ENCODE peak calls at places on chromosome 21, in seven cellular contexts. U, A, V, E, S, P and C are unnamed samples.

GRCh38 chr21:34974162-34974981 is 74.7 kb downstream of the RUNX1 start:
- DNase-seq in P (no peak), E (peak), A (no peak), S (no peak), U (no peak), V (peak), C (no peak)

GRCh38 chr21:34091607-34092006 is 18.2 kb downstream of the MRPS6 start:
- DNase-seq in P (no peak), E (no peak), U (no peak), A (no peak), S (no peak), V (no peak), C (no peak)

GRCh38 chr21:45578811-45579381 is 36.7 kb upstream of the SLC19A1 start:
- DNase-seq in A (no peak), U (no peak), S (no peak), V (peak), P (no peak), E (no peak), C (no peak)

GRCh38 chr21:31117046-31117916 is 79.0 kb upstream of the KRTAP19-8 start:
- DNase-seq in E (no peak), P (no peak), V (no peak), U (no peak), S (no peak), A (peak), C (peak)

GRCh38 chr21:38598413-38598812 is 100.1 kb upstream of the ERG start:
- DNase-seq in V (no peak), U (no peak), A (no peak), S (no peak), E (no peak), P (no peak), C (no peak)

GRCh38 chr21:28821276-28822063 is 171.2 kb downstream of the LTN1 start:
- DNase-seq in A (no peak), V (no peak), U (no peak), S (no peak), E (no peak), P (no peak), C (no peak)

GRCh38 chr21:9739240-9739639 is 782.1 kb upstream of the TPTE start:
- DNase-seq in V (no peak), P (no peak), S (no peak), U (no peak), A (no peak), E (no peak), C (no peak)

GRCh38 chr21:44423312-44423821 is 31.9 kb upstream of the LRRC3 start:
- DNase-seq in U (no peak), V (no peak), A (no peak), P (no peak), E (no peak), S (no peak), C (no peak)

GRCh38 chr21:42637602-42638041 is 15.8 kb upstream of the PDE9A start:
- DNase-seq in U (no peak), E (no peak), A (no peak), P (no peak), S (no peak), V (no peak), C (no peak)

GRCh38 chr21:35206141-35207125 is 157.3 kb upstream of the RUNX1 start:
- DNase-seq in S (no peak), U (no peak), E (no peak), V (no peak), A (no peak), P (no peak), C (no peak)

GRCh38 chr21:41961282-41961701 is 7.5 kb upstream of the C2CD2 start:
- DNase-seq in E (no peak), U (no peak), P (no peak), A (peak), S (no peak), V (no peak), C (no peak)

GRCh38 chr21:18350216-18350615 is 53.4 kb downstream of the TMPRSS15 start:
- DNase-seq in E (no peak), P (no peak), S (no peak), A (peak), U (no peak), V (no peak), C (no peak)

GRCh38 chr21:28771790-28772501 is 220.7 kb downstream of the LTN1 start:
- DNase-seq in S (no peak), U (no peak), V (no peak), P (peak), E (no peak), A (peak), C (no peak)

GRCh38 chr21:41447356-41447755 is 21.3 kb downstream of the MX1 start:
- DNase-seq in S (no peak), A (no peak), U (no peak), V (no peak), P (no peak), E (no peak), C (no peak)

GRCh38 chr21:45542242-45542666 is at the start of gene SLC19A1:
- DNase-seq in S (peak), A (peak), P (no peak), E (peak), U (peak), V (peak), C (no peak)

GRCh38 chr21:45405271-45405818 is 380 bp downstream of the COL18A1 start:
- DNase-seq in A (peak), S (no peak), V (no peak), E (no peak), U (no peak), P (no peak), C (no peak)

GRCh38 chr21:37006521-37007291 is at the start of gene RIPPLY3:
- DNase-seq in S (no peak), V (peak), E (no peak), U (no peak), A (no peak), P (no peak), C (no peak)

GRCh38 chr21:35438643-35439404 is 389.7 kb upstream of the RUNX1 start:
- DNase-seq in E (no peak), P (no peak), S (no peak), V (no peak), A (no peak), U (no peak), C (no peak)

GRCh38 chr21:17730782-17731181 is 88.4 kb downstream of the C21orf91 start:
- DNase-seq in P (no peak), E (no peak), U (no peak), A (peak), V (no peak), S (no peak), C (no peak)

GRCh38 chr21:43832158-43832550 is 32.9 kb upstream of the AGPAT3 start:
- DNase-seq in A (no peak), S (no peak), P (no peak), E (no peak), U (no peak), V (no peak), C (no peak)

GRCh38 chr21:39660191-39660590 is 47.5 kb downstream of the B3GALT5 start:
- DNase-seq in P (no peak), A (no peak), U (peak), E (no peak), V (no peak), S (no peak), C (no peak)

GRCh38 chr21:45894107-45894810 is 87.3 kb upstream of the COL6A1 start:
- DNase-seq in S (no peak), A (no peak), P (no peak), E (no peak), V (no peak), U (no peak), C (no peak)

GRCh38 chr21:45338326-45339017 is 50.8 kb upstream of the POFUT2 start:
- DNase-seq in V (no peak), E (no peak), U (no peak), P (no peak), S (no peak), A (no peak), C (no peak)

GRCh38 chr21:41692216-41692615 is 74.6 kb downstream of the RIPK4 start:
- DNase-seq in A (no peak), P (no peak), E (no peak), V (no peak), S (no peak), U (no peak), C (no peak)

GRCh38 chr21:38821959-38822682 is 16.4 kb downstream of the ETS2 start:
- DNase-seq in P (no peak), A (no peak), U (no peak), E (no peak), V (no peak), S (no peak), C (no peak)